ENCODE peak calls at places on chromosome 17, in four cellular contexts. C is GF-D8, F is NCI-H748 treated with DMSO at 0.1 percent for 48 hours, A is NCI-H187 treated with DMSO at 0.1 percent for 48 hours. U is an unnamed sample.

GRCh38 chr17:44653384-44653783 is 2.9 kb upstream of the MEIOC start:
- DNase-seq in C (no peak), F (no peak), A (no peak), U (no peak)

GRCh38 chr17:26765860-26766709 is 527.8 kb upstream of the WSB1 start:
- DNase-seq in C (no peak), F (no peak), A (no peak), U (no peak)

GRCh38 chr17:73792994-73793393 is 148.7 kb upstream of the SDK2 start:
- DNase-seq in C (no peak), F (no peak), A (no peak), U (no peak)

GRCh38 chr17:28317965-28318758 is 838 bp upstream of the TMEM97 start:
- DNase-seq in C (no peak), F (no peak), A (no peak), U (no peak)

GRCh38 chr17:17950806-17951205 is 21.4 kb downstream of the TOM1L2 start:
- DNase-seq in C (no peak), F (no peak), A (no peak), U (no peak)

GRCh38 chr17:71975331-71975801 is 145.5 kb upstream of the SOX9 start:
- DNase-seq in C (no peak), F (no peak), A (no peak), U (peak; percentile 40)

GRCh38 chr17:7403902-7404736 is at the start of gene TMEM256:
- DNase-seq in C (peak; percentile 82), F (peak; percentile 100), A (peak; percentile 64), U (peak; percentile 99)

GRCh38 chr17:35372846-35373531 is 432 bp downstream of the SLFN11 start:
- DNase-seq in C (peak; percentile 7), F (peak; percentile 34), A (no peak), U (no peak)

GRCh38 chr17:4852504-4853075 is 19.4 kb downstream of the MINK1 start:
- DNase-seq in C (no peak), F (no peak), A (no peak), U (peak; percentile 16)

GRCh38 chr17:57145347-57145746 is 60.3 kb downstream of the AKAP1 start:
- DNase-seq in C (no peak), F (no peak), A (no peak), U (no peak)

GRCh38 chr17:38717139-38717745 is 12.2 kb downstream of the MLLT6 start:
- DNase-seq in C (no peak), F (no peak), A (no peak), U (no peak)